ENCODE peak calls at places on chromosomes 2 and 18, in eight cellular contexts. One of them, this sample, is unnamed.

GRCh38 chr2:241499146-241499965 is 9.0 kb downstream of the STK25 start:
- DNase-seq in stimulated activated CD8-positive, alpha-beta memory T cell treated with anti-CD3 and anti-CD28 coated beads, Interleukin-7, amount 100 ng/mL, for 4 hours: no peak
- DNase-seq in naive thymus-derived CD4-positive, alpha-beta T cell: no peak
- DNase-seq in hepatocyte: no peak
- DNase-seq in body of pancreas: no peak
- DNase-seq in OCI-M1: no peak
- DNase-seq in cardiac septum: no peak
- DNase-seq in MCF 10A: no peak
- DNase-seq in this sample: no peak

GRCh38 chr2:38704664-38705063 is 38.8 kb downstream of the GALM start:
- DNase-seq in stimulated activated CD8-positive, alpha-beta memory T cell treated with anti-CD3 and anti-CD28 coated beads, Interleukin-7, amount 100 ng/mL, for 4 hours: no peak
- DNase-seq in naive thymus-derived CD4-positive, alpha-beta T cell: no peak
- DNase-seq in hepatocyte: peak; percentile 12
- DNase-seq in body of pancreas: no peak
- DNase-seq in OCI-M1: no peak
- DNase-seq in cardiac septum: no peak
- DNase-seq in MCF 10A: no peak
- DNase-seq in this sample: no peak

GRCh38 chr2:72629062-72629461 is 196.8 kb downstream of the EXOC6B start:
- DNase-seq in stimulated activated CD8-positive, alpha-beta memory T cell treated with anti-CD3 and anti-CD28 coated beads, Interleukin-7, amount 100 ng/mL, for 4 hours: no peak
- DNase-seq in naive thymus-derived CD4-positive, alpha-beta T cell: no peak
- DNase-seq in hepatocyte: no peak
- DNase-seq in body of pancreas: no peak
- DNase-seq in OCI-M1: no peak
- DNase-seq in cardiac septum: no peak
- DNase-seq in MCF 10A: no peak
- DNase-seq in this sample: no peak

GRCh38 chr2:3181416-3182010 is 196.1 kb downstream of the EIPR1 start:
- DNase-seq in stimulated activated CD8-positive, alpha-beta memory T cell treated with anti-CD3 and anti-CD28 coated beads, Interleukin-7, amount 100 ng/mL, for 4 hours: no peak
- DNase-seq in naive thymus-derived CD4-positive, alpha-beta T cell: no peak
- DNase-seq in hepatocyte: no peak
- DNase-seq in body of pancreas: no peak
- DNase-seq in OCI-M1: no peak
- DNase-seq in cardiac septum: no peak
- DNase-seq in MCF 10A: no peak
- DNase-seq in this sample: no peak

GRCh38 chr2:29228276-29228675 is 113.1 kb downstream of the CLIP4 start:
- DNase-seq in stimulated activated CD8-positive, alpha-beta memory T cell treated with anti-CD3 and anti-CD28 coated beads, Interleukin-7, amount 100 ng/mL, for 4 hours: no peak
- DNase-seq in naive thymus-derived CD4-positive, alpha-beta T cell: no peak
- DNase-seq in hepatocyte: no peak
- DNase-seq in body of pancreas: no peak
- DNase-seq in OCI-M1: no peak
- DNase-seq in cardiac septum: no peak
- DNase-seq in MCF 10A: no peak
- DNase-seq in this sample: no peak

GRCh38 chr2:132256251-132256902 is 94.6 kb upstream of the ANKRD30BL start:
- DNase-seq in stimulated activated CD8-positive, alpha-beta memory T cell treated with anti-CD3 and anti-CD28 coated beads, Interleukin-7, amount 100 ng/mL, for 4 hours: no peak
- DNase-seq in naive thymus-derived CD4-positive, alpha-beta T cell: no peak
- DNase-seq in hepatocyte: no peak
- DNase-seq in body of pancreas: no peak
- DNase-seq in OCI-M1: no peak
- DNase-seq in cardiac septum: no peak
- DNase-seq in MCF 10A: no peak
- DNase-seq in this sample: no peak

GRCh38 chr2:32758232-32758631 is 130.4 kb downstream of the TTC27 start:
- DNase-seq in stimulated activated CD8-positive, alpha-beta memory T cell treated with anti-CD3 and anti-CD28 coated beads, Interleukin-7, amount 100 ng/mL, for 4 hours: no peak
- DNase-seq in naive thymus-derived CD4-positive, alpha-beta T cell: no peak
- DNase-seq in hepatocyte: no peak
- DNase-seq in body of pancreas: no peak
- DNase-seq in OCI-M1: no peak
- DNase-seq in cardiac septum: no peak
- DNase-seq in MCF 10A: no peak
- DNase-seq in this sample: no peak

GRCh38 chr2:156447761-156448160 is 11.6 kb downstream of the GPD2 start:
- DNase-seq in stimulated activated CD8-positive, alpha-beta memory T cell treated with anti-CD3 and anti-CD28 coated beads, Interleukin-7, amount 100 ng/mL, for 4 hours: no peak
- DNase-seq in naive thymus-derived CD4-positive, alpha-beta T cell: no peak
- DNase-seq in hepatocyte: no peak
- DNase-seq in body of pancreas: no peak
- DNase-seq in OCI-M1: no peak
- DNase-seq in cardiac septum: no peak
- DNase-seq in MCF 10A: no peak
- DNase-seq in this sample: no peak

GRCh38 chr18:44458777-44459176 is 221.9 kb upstream of the SETBP1 start:
- DNase-seq in stimulated activated CD8-positive, alpha-beta memory T cell treated with anti-CD3 and anti-CD28 coated beads, Interleukin-7, amount 100 ng/mL, for 4 hours: no peak
- DNase-seq in naive thymus-derived CD4-positive, alpha-beta T cell: no peak
- DNase-seq in hepatocyte: peak; percentile 10
- DNase-seq in body of pancreas: no peak
- DNase-seq in OCI-M1: no peak
- DNase-seq in cardiac septum: no peak
- DNase-seq in MCF 10A: peak; percentile 50
- DNase-seq in this sample: no peak

GRCh38 chr2:84782717-84783442 is 98.0 kb downstream of the TRABD2A start:
- DNase-seq in stimulated activated CD8-positive, alpha-beta memory T cell treated with anti-CD3 and anti-CD28 coated beads, Interleukin-7, amount 100 ng/mL, for 4 hours: peak; percentile 24
- DNase-seq in naive thymus-derived CD4-positive, alpha-beta T cell: peak; percentile 76
- DNase-seq in hepatocyte: no peak
- DNase-seq in body of pancreas: no peak
- DNase-seq in OCI-M1: peak; percentile 6
- DNase-seq in cardiac septum: no peak
- DNase-seq in MCF 10A: no peak
- DNase-seq in this sample: no peak

GRCh38 chr2:186695081-186695756 is 1.4 kb downstream of the FAM171B start:
- DNase-seq in stimulated activated CD8-positive, alpha-beta memory T cell treated with anti-CD3 and anti-CD28 coated beads, Interleukin-7, amount 100 ng/mL, for 4 hours: no peak
- DNase-seq in naive thymus-derived CD4-positive, alpha-beta T cell: no peak
- DNase-seq in hepatocyte: no peak
- DNase-seq in body of pancreas: no peak
- DNase-seq in OCI-M1: peak; percentile 12
- DNase-seq in cardiac septum: no peak
- DNase-seq in MCF 10A: no peak
- DNase-seq in this sample: no peak